ENCODE peak calls at places on chromosomes 6 and 20, in ten cellular contexts. I is SW480, W is NCI-H1105, L is breast epithelium, V is stromal cell of bone marrow, K is Daoy, D is NCI-H69, T is colonic mucosa, U is non-pigmented ciliary epithelial cell, O is endothelial cell. E is an unnamed sample.
A peak's percentile ranks its signal among the peaks of the same experiment; 100 is the strongest.

GRCh38 chr6:153044295-153044694 is 41.8 kb upstream of the MTRF1L start:
- DNase-seq in D (peak; percentile 10), U (no peak), W (peak; percentile 7), T (no peak), I (no peak), V (no peak), L (no peak), K (peak; percentile 34), O (no peak), E (no peak)

GRCh38 chr6:35955970-35956369 is 35.1 kb upstream of the SRPK1 start:
- DNase-seq in W (no peak), I (no peak), O (no peak), T (no peak), K (no peak), D (no peak), V (no peak), U (no peak), L (no peak), E (no peak)

GRCh38 chr6:30359276-30359675 is 14.3 kb downstream of the RPP21 start:
- DNase-seq in T (no peak), O (no peak), V (no peak), D (no peak), U (no peak), K (no peak), L (no peak), I (no peak), W (no peak), E (no peak)

GRCh38 chr6:152277826-152278247 is 359.3 kb downstream of the SYNE1 start:
- DNase-seq in T (peak; percentile 36), L (no peak), V (no peak), O (no peak), I (no peak), W (no peak), D (peak; percentile 10), K (no peak), U (no peak), E (no peak)

GRCh38 chr20:17589161-17589834 is 19.4 kb downstream of the DSTN start:
- DNase-seq in T (no peak), I (no peak), K (no peak), V (peak; percentile 40), U (no peak), O (no peak), D (peak; percentile 39), L (no peak), W (no peak), E (no peak)

GRCh38 chr6:158086706-158087518 is 81.2 kb downstream of the SERAC1 start:
- DNase-seq in U (no peak), O (no peak), L (no peak), W (peak; percentile 25), D (no peak), K (no peak), T (no peak), V (no peak), I (no peak), E (no peak)

GRCh38 chr6:140046030-140046632 is 671.7 kb upstream of the CITED2 start:
- DNase-seq in I (no peak), U (no peak), V (no peak), T (no peak), O (no peak), D (no peak), W (no peak), L (no peak), K (no peak), E (no peak)

GRCh38 chr6:90648873-90649272 is 62.0 kb upstream of the MAP3K7 start:
- DNase-seq in V (no peak), W (no peak), T (no peak), D (no peak), K (no peak), U (no peak), I (no peak), L (no peak), O (no peak), E (no peak)

GRCh38 chr20:39800111-39800510 is 838.0 kb downstream of the DHX35 start:
- DNase-seq in K (no peak), I (no peak), U (peak; percentile 70), D (no peak), W (no peak), T (no peak), L (no peak), O (no peak), V (peak; percentile 36), E (peak; percentile 29)

E was measured in AG09309.